ENCODE peak calls at places on chromosomes 3 and 15, in four cellular contexts. F, H, Z and Q are unnamed samples.
A peak's percentile ranks its signal among the peaks of the same experiment; 100 is the strongest.

GRCh38 chr3:66989860-66990696 is 8.0 kb upstream of the KBTBD8 start:
- DNase-seq in F (peak; percentile 26), H (no peak), Z (peak; percentile 36), Q (peak; percentile 12)

GRCh38 chr15:41713047-41713446 is 52.8 kb downstream of the MGA start:
- DNase-seq in F (no peak), H (peak; percentile 39), Z (no peak), Q (no peak)

GRCh38 chr15:50418041-50418583 is 6.1 kb upstream of the USP8 start:
- DNase-seq in F (no peak), H (no peak), Z (no peak), Q (peak; percentile 19)

GRCh38 chr3:100912976-100913375 is 80.2 kb downstream of the ABI3BP start:
- DNase-seq in F (no peak), H (no peak), Z (no peak), Q (no peak)

GRCh38 chr3:136547293-136547692 is 204.9 kb downstream of the STAG1 start:
- DNase-seq in F (no peak), H (peak; percentile 55), Z (no peak), Q (no peak)

GRCh38 chr3:90062018-90062417 is 954.6 kb downstream of the EPHA3 start:
- DNase-seq in F (no peak), H (peak; percentile 2), Z (no peak), Q (no peak)

GRCh38 chr3:28575748-28576589 is 227.3 kb upstream of the AZI2 start:
- DNase-seq in F (no peak), H (no peak), Z (no peak), Q (no peak)

GRCh38 chr3:129927072-129927471 is 33.6 kb upstream of the TMCC1 start:
- DNase-seq in F (peak; percentile 45), H (no peak), Z (peak; percentile 32), Q (peak; percentile 79)

GRCh38 chr3:8280161-8280560 is 221.5 kb upstream of the LMCD1 start:
- DNase-seq in F (no peak), H (no peak), Z (no peak), Q (no peak)

GRCh38 chr3:27589795-27590194 is 105.6 kb upstream of the SLC4A7 start:
- DNase-seq in F (no peak), H (peak; percentile 65), Z (no peak), Q (no peak)

GRCh38 chr3:25156526-25157075 is 271.5 kb upstream of the RARB start:
- DNase-seq in F (no peak), H (peak; percentile 18), Z (no peak), Q (peak; percentile 18)

GRCh38 chr3:44396200-44397171 is 57.9 kb downstream of the TCAIM start:
- DNase-seq in F (no peak), H (no peak), Z (no peak), Q (no peak)

GRCh38 chr3:18124501-18124900 is 300.6 kb downstream of the SATB1 start:
- DNase-seq in F (no peak), H (peak; percentile 67), Z (no peak), Q (no peak)

GRCh38 chr3:171815977-171816595 is 5.8 kb upstream of the PLD1 start:
- DNase-seq in F (no peak), H (no peak), Z (no peak), Q (peak; percentile 61)

GRCh38 chr3:189295089-189295488 is 123.3 kb downstream of the TPRG1 start:
- DNase-seq in F (no peak), H (no peak), Z (no peak), Q (no peak)

GRCh38 chr3:155317211-155317610 is 23.7 kb upstream of the STRIT1 start:
- DNase-seq in F (no peak), H (no peak), Z (no peak), Q (no peak)

GRCh38 chr3:85560088-85560790 is 601.5 kb downstream of the CADM2 start:
- DNase-seq in F (no peak), H (no peak), Z (peak; percentile 26), Q (no peak)

GRCh38 chr3:43035801-43036340 is 56.8 kb downstream of the GASK1A start:
- DNase-seq in F (no peak), H (no peak), Z (no peak), Q (no peak)

GRCh38 chr15:60338810-60339209 is 59.0 kb downstream of the ANXA2 start:
- DNase-seq in F (no peak), H (no peak), Z (peak; percentile 4), Q (no peak)

GRCh38 chr3:39423571-39423970 is 17.1 kb downstream of the RPSA start:
- DNase-seq in F (no peak), H (no peak), Z (no peak), Q (no peak)

GRCh38 chr3:134350861-134351311 is 23.4 kb downstream of the AMOTL2 start:
- DNase-seq in F (no peak), H (no peak), Z (no peak), Q (no peak)

GRCh38 chr3:127914584-127914983 is 448 bp upstream of the KBTBD12 start:
- DNase-seq in F (no peak), H (no peak), Z (no peak), Q (no peak)

GRCh38 chr3:38738630-38739395 is 77.2 kb downstream of the SCN10A start:
- DNase-seq in F (peak; percentile 68), H (peak; percentile 28), Z (peak; percentile 27), Q (peak; percentile 37)

GRCh38 chr3:194313642-194314430 is 37.3 kb downstream of the CPN2 start:
- DNase-seq in F (no peak), H (no peak), Z (no peak), Q (no peak)

DNA sequence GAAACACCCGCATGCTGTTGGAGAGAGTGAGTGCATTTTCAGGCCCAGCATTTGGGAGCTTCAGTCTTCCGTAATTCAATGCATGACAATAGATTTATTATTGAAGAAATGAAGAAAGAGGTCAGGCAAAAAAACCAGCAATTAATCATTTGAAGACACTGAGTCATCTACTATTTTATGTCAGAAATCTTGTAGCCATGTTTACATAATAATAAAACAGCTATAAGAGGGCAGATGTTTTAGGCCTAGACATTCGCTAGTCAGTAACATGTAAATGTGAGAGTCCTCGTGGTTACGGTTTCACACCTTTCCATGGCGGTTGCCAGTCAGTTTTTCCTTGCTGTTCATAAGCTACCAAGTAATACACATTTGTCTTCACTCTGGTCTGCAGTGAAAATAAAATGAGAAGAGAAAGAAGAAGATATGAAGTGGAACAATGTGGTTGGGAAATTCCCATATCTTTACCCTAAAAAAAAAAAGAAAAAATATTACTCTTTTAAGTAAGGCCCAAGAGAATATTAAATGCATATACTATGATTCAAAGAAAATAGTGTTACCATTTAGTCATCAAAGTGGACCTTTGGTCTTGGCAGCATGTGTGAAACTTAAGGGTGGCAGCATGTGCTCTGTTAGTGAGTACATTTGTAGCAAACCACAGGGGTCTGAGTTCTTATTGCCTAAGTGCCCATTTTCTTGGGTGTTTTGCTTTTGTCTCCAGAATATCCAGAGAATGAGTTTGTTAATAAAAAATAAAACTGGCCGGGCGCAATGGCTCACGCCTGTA is 140.5 kb upstream of the TBL1XR1 start:
- DNase-seq in F (no peak), H (peak; percentile 82), Z (no peak), Q (no peak)
- TF ChIP-seq MAZ in F (no peak), H (no peak), Z (no peak), Q (no peak)

GRCh38 chr15:43896543-43896942 is 69.7 kb downstream of the WDR76 start:
- DNase-seq in F (no peak), H (no peak), Z (no peak), Q (no peak)

GRCh38 chr15:43899928-43900327 is 73.1 kb downstream of the WDR76 start:
- DNase-seq in F (peak; percentile 69), H (no peak), Z (no peak), Q (no peak)

GRCh38 chr15:43893956-43894355 is 67.2 kb downstream of the WDR76 start:
- DNase-seq in F (no peak), H (no peak), Z (no peak), Q (no peak)

GRCh38 chr15:43900964-43901363 is 74.2 kb downstream of the WDR76 start:
- DNase-seq in F (no peak), H (no peak), Z (no peak), Q (no peak)

DNA sequence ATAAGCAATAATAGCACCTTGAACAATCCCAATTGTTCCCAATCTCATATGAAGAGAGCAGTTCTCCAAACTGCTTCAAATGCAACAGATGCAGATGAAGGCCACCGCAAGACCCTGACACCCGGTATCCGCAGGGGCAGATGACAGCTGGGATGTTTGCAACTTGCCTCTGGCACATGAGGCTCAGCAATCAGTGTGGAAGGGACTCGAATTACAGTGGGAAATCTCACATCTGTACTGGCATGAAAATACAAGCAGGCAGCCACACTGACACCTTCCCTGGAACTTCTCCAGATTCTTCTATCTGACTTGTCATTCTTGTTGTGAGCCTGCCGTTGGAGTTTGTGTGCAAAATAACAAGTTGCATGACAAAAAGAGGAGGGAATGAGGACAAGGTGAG is 68.8 kb downstream of the WDR76 start:
- DNase-seq in F (no peak), H (no peak), Z (no peak), Q (no peak)
- TF ChIP-seq MAZ in F (no peak), H (no peak), Z (no peak), Q (no peak)

DNA sequence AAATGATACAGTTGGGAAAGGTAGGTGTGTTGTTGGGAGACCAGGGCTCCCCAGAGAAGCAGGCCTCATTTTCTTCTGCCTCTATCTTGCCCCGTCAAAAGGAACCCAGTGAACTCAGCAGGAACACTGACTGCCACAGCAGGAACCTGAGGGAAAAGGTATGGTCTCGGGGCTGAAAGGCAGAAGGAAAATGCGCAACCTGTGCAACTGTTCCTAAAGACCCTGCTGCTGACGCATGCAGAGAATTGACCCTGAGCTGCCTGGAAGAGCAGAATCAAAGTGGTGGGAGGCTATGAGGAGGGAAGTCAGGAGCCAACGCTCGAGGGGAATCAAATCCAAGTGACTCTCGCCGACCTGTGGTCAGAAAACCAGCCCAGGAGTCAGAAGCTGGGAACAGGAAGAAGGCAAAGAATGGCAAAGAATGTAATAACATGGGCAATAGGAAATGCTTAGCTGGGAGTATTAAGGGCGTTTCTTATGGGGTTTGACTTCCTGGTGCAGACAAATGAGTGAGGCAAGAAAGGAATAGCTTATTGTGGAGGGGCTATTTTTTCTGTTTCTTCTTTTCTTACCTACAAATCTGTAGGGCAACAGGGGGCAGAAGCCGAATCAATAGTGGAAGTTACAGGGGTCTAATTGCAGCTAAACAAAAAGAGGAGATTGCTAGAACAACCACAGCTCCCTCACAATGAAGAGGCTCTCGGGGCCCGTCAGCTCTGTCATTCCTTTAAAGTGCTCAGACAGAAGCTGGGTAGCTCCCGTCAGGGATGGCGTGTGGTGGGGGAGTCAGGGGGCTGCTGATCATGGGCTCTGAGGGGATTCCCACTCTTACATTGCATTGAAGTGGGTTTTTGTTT is 65.4 kb upstream of the DLG1 start:
- DNase-seq in F (no peak), H (no peak), Z (peak; percentile 35), Q (no peak)
- TF ChIP-seq MAZ in F (no peak), H (no peak), Z (no peak), Q (no peak)

DNA sequence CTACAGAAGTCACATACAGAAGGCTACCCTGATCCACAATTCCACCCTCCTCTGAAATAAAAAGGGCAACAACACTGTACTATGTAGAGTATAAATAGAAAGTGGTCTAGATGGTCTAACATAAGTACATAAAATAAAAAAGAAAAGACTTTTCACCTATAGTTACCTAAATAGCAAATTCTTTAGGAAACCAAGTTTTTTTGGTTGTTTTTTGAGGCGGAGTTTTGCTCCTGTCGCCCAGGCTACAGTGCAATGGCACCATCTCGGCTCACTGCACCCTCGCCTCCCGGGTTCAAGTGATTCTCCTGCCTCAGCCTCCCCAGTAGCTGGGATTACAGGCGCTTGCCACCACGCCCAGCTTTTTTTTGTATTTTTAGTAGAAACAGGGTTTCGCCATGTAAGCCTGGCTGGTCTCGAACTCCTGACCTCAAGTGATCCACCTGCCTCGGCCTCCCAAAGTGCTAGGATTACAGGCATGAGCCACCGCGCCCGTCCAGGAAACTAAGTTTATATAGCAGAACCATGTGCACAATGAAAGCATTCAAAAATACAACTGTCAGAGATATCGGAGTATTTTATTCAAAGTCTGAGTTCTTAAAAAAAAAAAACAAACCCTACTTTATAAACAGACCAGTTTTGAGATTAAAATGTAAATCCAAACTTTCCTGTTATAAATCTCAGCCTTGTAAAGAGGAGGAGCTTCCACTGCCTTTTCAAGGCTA is 1.7 kb downstream of the SIN3A start:
- DNase-seq in F (no peak), H (no peak), Z (no peak), Q (no peak)
- TF ChIP-seq MAZ in F (no peak), H (no peak), Z (no peak), Q (no peak)